ENCODE peak calls at places on chromosomes 5 and 9, in eight cellular contexts. N is T-cell, P is left kidney, W is left ventricle myocardium inferior, G is islet precursor cell, T is stomach, Y is mucosa of gallbladder, D is Daoy. K is an unnamed sample.

GRCh38 chr5:77638763-77639451 is 394 bp upstream of the OTP start:
- DNase-seq in W (no peak), T (no peak), G (peak; percentile 82), N (no peak), D (peak; percentile 76), Y (no peak), P (peak; percentile 74), K (no peak)

GRCh38 chr9:126925876-126926275 is 11.3 kb downstream of the RALGPS1 start:
- DNase-seq in N (no peak), G (no peak), W (no peak), Y (no peak), D (no peak), P (no peak), T (no peak), K (no peak)

GRCh38 chr5:157279605-157280239 is 13.8 kb downstream of the CYFIP2 start:
- DNase-seq in N (no peak), D (no peak), Y (no peak), W (no peak), P (no peak), T (no peak), G (no peak), K (no peak)

GRCh38 chr9:122078557-122078956 is 14.6 kb downstream of the TTLL11 start:
- DNase-seq in G (no peak), Y (no peak), D (no peak), T (no peak), N (no peak), P (no peak), W (no peak), K (no peak)

GRCh38 chr9:130994135-130994534 is 14.8 kb upstream of the LAMC3 start:
- DNase-seq in G (peak; percentile 35), D (no peak), P (no peak), N (no peak), W (no peak), Y (no peak), T (no peak), K (no peak)

GRCh38 chr9:131598121-131598520 is 52.8 kb downstream of the PRRT1B start:
- DNase-seq in P (no peak), Y (peak; percentile 45), D (no peak), W (peak; percentile 55), N (no peak), T (peak; percentile 41), G (no peak), K (peak; percentile 99)

GRCh38 chr5:56763711-56764466 is 51.5 kb upstream of the MAP3K1 start:
- DNase-seq in P (peak; percentile 48), G (peak; percentile 93), W (no peak), D (peak; percentile 8), N (no peak), T (no peak), Y (no peak), K (peak; percentile 99)

GRCh38 chr9:5480919-5481743 is 29.2 kb upstream of the PDCD1LG2 start:
- DNase-seq in D (no peak), Y (no peak), T (no peak), G (no peak), P (no peak), W (no peak), N (no peak), K (no peak)

GRCh38 chr9:110538169-110538568 is 41.4 kb downstream of the SVEP1 start:
- DNase-seq in N (no peak), W (no peak), P (no peak), D (no peak), Y (no peak), T (no peak), G (no peak), K (no peak)

GRCh38 chr5:106974256-106974655 is 696.5 kb downstream of the EFNA5 start:
- DNase-seq in D (no peak), T (no peak), W (no peak), N (no peak), P (peak; percentile 16), G (no peak), Y (no peak), K (no peak)

GRCh38 chr5:148653271-148653839 is 972 bp downstream of the HTR4 start:
- DNase-seq in T (no peak), P (peak; percentile 4), Y (no peak), N (no peak), D (no peak), W (no peak), G (no peak), K (no peak)

GRCh38 chr9:36731576-36731975 is 158.9 kb downstream of the MELK start:
- DNase-seq in Y (no peak), N (no peak), D (peak; percentile 31), P (no peak), G (no peak), T (no peak), W (no peak), K (peak; percentile 95)

GRCh38 chr5:88892669-88893068 is 9.7 kb upstream of the MEF2C start:
- DNase-seq in W (no peak), T (no peak), N (no peak), Y (no peak), D (no peak), G (peak; percentile 73), P (peak; percentile 19), K (no peak)

GRCh38 chr9:134841180-134841904 is 39.3 kb upstream of the FCN2 start:
- DNase-seq in D (no peak), Y (no peak), W (no peak), T (no peak), P (no peak), N (no peak), G (no peak), K (no peak)

GRCh38 chr9:87402537-87402936 is 95.1 kb upstream of the DAPK1 start:
- DNase-seq in W (no peak), Y (no peak), N (no peak), T (no peak), P (no peak), D (no peak), G (no peak), K (no peak)

GRCh38 chr9:7403839-7404238 is 395.7 kb downstream of the DMAC1 start:
- DNase-seq in D (no peak), P (no peak), N (no peak), T (no peak), W (no peak), G (no peak), Y (no peak), K (no peak)

GRCh38 chr5:2755371-2755715 is 3.9 kb upstream of the IRX2 start:
- DNase-seq in P (no peak), W (no peak), T (no peak), G (no peak), Y (no peak), N (no peak), D (no peak), K (no peak)

GRCh38 chr9:98523231-98523901 is 185.4 kb downstream of the GABBR2 start:
- DNase-seq in T (no peak), N (no peak), Y (no peak), W (no peak), P (peak; percentile 30), G (peak; percentile 62), D (peak; percentile 32), K (peak; percentile 24)

GRCh38 chr9:95511232-95511951 is 5.4 kb downstream of the PTCH1 start:
- DNase-seq in N (no peak), G (no peak), P (peak; percentile 93), D (peak; percentile 87), Y (no peak), T (peak; percentile 50), W (no peak), K (peak; percentile 26)

GRCh38 chr9:38171926-38172325 is 102.9 kb upstream of the SHB start:
- DNase-seq in P (no peak), N (no peak), Y (no peak), D (no peak), G (peak; percentile 39), T (no peak), W (no peak), K (no peak)

GRCh38 chr9:70257991-70258691 is 637 bp upstream of the SMC5 start:
- DNase-seq in W (no peak), Y (peak; percentile 23), G (peak; percentile 82), N (no peak), D (peak; percentile 72), P (peak; percentile 79), T (peak; percentile 80), K (peak; percentile 17)

GRCh38 chr5:1899201-1899600 is 16.5 kb upstream of the IRX4 start:
- DNase-seq in P (no peak), W (no peak), G (no peak), Y (no peak), N (no peak), T (no peak), D (no peak), K (no peak)

GRCh38 chr9:37037137-37037743 is 3.2 kb upstream of the PAX5 start:
- DNase-seq in Y (no peak), D (peak; percentile 45), W (no peak), G (peak; percentile 57), T (no peak), P (peak; percentile 66), N (no peak), K (peak; percentile 14)

GRCh38 chr9:93097496-93098205 is 1.6 kb downstream of the CARD19 start:
- DNase-seq in Y (no peak), D (no peak), P (no peak), G (peak; percentile 60), N (no peak), W (no peak), T (no peak), K (no peak)

GRCh38 chr9:127838375-127839078 is 15.9 kb downstream of the ENG start:
- DNase-seq in W (peak; percentile 71), Y (no peak), G (peak; percentile 82), D (peak; percentile 86), T (peak; percentile 44), N (no peak), P (peak; percentile 58), K (no peak)

GRCh38 chr9:100759166-100759565 is 181.3 kb downstream of the CAVIN4 start:
- DNase-seq in N (no peak), T (no peak), P (no peak), Y (no peak), W (no peak), G (no peak), D (no peak), K (no peak)

GRCh38 chr9:92964981-92965758 is 17.8 kb downstream of the FGD3 start:
- DNase-seq in G (no peak), T (peak; percentile 40), N (peak; percentile 24), P (no peak), D (no peak), W (peak; percentile 49), Y (no peak), K (peak; percentile 65)

GRCh38 chr5:122439645-122440044 is 127.6 kb downstream of the SNCAIP start:
- DNase-seq in N (no peak), W (no peak), T (no peak), P (no peak), Y (no peak), G (no peak), D (no peak), K (no peak)

GRCh38 chr5:36357391-36357790 is 55.7 kb upstream of the RANBP3L start:
- DNase-seq in N (no peak), T (no peak), W (no peak), P (no peak), Y (no peak), G (peak; percentile 79), D (peak; percentile 81), K (no peak)

GRCh38 chr9:127651697-127652610 is 39.9 kb downstream of the STXBP1 start:
- DNase-seq in N (no peak), W (no peak), G (no peak), D (no peak), Y (no peak), T (no peak), P (no peak), K (no peak)

GRCh38 chr5:34585601-34586104 is 70.5 kb upstream of the RAI14 start:
- DNase-seq in P (no peak), G (no peak), D (peak; percentile 67), Y (no peak), T (peak; percentile 61), N (no peak), W (no peak), K (no peak)

GRCh38 chr5:164296603-164297080 is 791.2 kb downstream of the MAT2B start:
- DNase-seq in Y (no peak), D (no peak), P (peak; percentile 81), T (no peak), W (no peak), G (peak; percentile 69), N (no peak), K (no peak)

K was measured in MV-4-11.